ENCODE peak calls at places on chromosome 16, in four cellular contexts. One of them, this sample, is unnamed. For H3K27me3, the result is how much of the 10 kb centered on the place peaks cover.

GRCh38 chr16:57632568-57632967 is 4.1 kb downstream of the ADGRG1 start:
- DNase-seq in fibroblast of lung: no peak
- DNase-seq in uterus: no peak
- DNase-seq in psoas muscle: no peak
- DNase-seq in this sample: no peak

GRCh38 chr16:2270070-2270462 is 2.1 kb upstream of the RNPS1 start:
- DNase-seq in fibroblast of lung: no peak
- DNase-seq in uterus: no peak
- DNase-seq in psoas muscle: no peak
- DNase-seq in this sample: no peak

GRCh38 chr16:49980166-49980565 is 44.9 kb upstream of the CNEP1R1 start:
- DNase-seq in fibroblast of lung: no peak
- DNase-seq in uterus: no peak
- DNase-seq in psoas muscle: no peak
- DNase-seq in this sample: no peak

GRCh38 chr16:58236231-58236690 is 38.4 kb upstream of the CSNK2A2 start:
- DNase-seq in fibroblast of lung: peak
- DNase-seq in uterus: peak
- DNase-seq in psoas muscle: peak
- DNase-seq in this sample: peak

GRCh38 chr16:55701442-55702319 is 45.9 kb downstream of the SLC6A2 start:
- DNase-seq in fibroblast of lung: peak
- DNase-seq in uterus: peak
- DNase-seq in psoas muscle: peak
- DNase-seq in this sample: peak

GRCh38 chr16:77780378-77780837 is 8.0 kb upstream of the VAT1L start:
- DNase-seq in fibroblast of lung: peak
- DNase-seq in uterus: no peak
- DNase-seq in psoas muscle: no peak
- DNase-seq in this sample: no peak

GRCh38 chr16:74740795-74741304 is 33.8 kb downstream of the FA2H start:
- DNase-seq in fibroblast of lung: peak
- DNase-seq in uterus: no peak
- DNase-seq in psoas muscle: peak
- DNase-seq in this sample: no peak

GRCh38 chr16:75566889-75567255 is 693 bp downstream of the GABARAPL2 start:
- DNase-seq in fibroblast of lung: no peak
- DNase-seq in uterus: no peak
- DNase-seq in psoas muscle: no peak
- DNase-seq in this sample: no peak

GRCh38 chr16:68564367-68564985 is 25.4 kb downstream of the ZFP90 start:
- DNase-seq in fibroblast of lung: peak
- DNase-seq in uterus: no peak
- DNase-seq in psoas muscle: no peak
- DNase-seq in this sample: no peak

GRCh38 chr16:13083687-13084086 is 182.3 kb downstream of the SHISA9 start:
- DNase-seq in fibroblast of lung: no peak
- DNase-seq in uterus: no peak
- DNase-seq in psoas muscle: no peak
- DNase-seq in this sample: no peak

GRCh38 chr16:20937736-20938135 is 37.2 kb downstream of the LYRM1 start:
- DNase-seq in fibroblast of lung: no peak
- DNase-seq in uterus: no peak
- DNase-seq in psoas muscle: no peak
- DNase-seq in this sample: no peak

GRCh38 chr16:29813644-29814562 is 1.9 kb downstream of the PRRT2 start:
- DNase-seq in fibroblast of lung: no peak
- DNase-seq in uterus: no peak
- DNase-seq in psoas muscle: no peak
- DNase-seq in this sample: no peak

GRCh38 chr16:87860553-87861299 is 8.6 kb downstream of the SLC7A5 start:
- DNase-seq in fibroblast of lung: peak
- DNase-seq in uterus: no peak
- DNase-seq in psoas muscle: peak
- DNase-seq in this sample: no peak

GRCh38 chr16:4500283-4500682 is 24.1 kb downstream of the HMOX2 start:
- DNase-seq in fibroblast of lung: peak
- DNase-seq in uterus: no peak
- DNase-seq in psoas muscle: peak
- DNase-seq in this sample: no peak

GRCh38 chr16:81866820-81867440 is 87.8 kb downstream of the PLCG2 start:
- DNase-seq in fibroblast of lung: no peak
- DNase-seq in uterus: no peak
- DNase-seq in psoas muscle: peak
- DNase-seq in this sample: peak

GRCh38 chr16:5031601-5032000 is 2.1 kb downstream of the NAGPA start:
- DNase-seq in fibroblast of lung: no peak
- DNase-seq in uterus: no peak
- DNase-seq in psoas muscle: no peak
- DNase-seq in this sample: no peak

GRCh38 chr16:57039148-57039812 is 49.9 kb downstream of the NLRC5 start:
- DNase-seq in fibroblast of lung: peak
- DNase-seq in uterus: no peak
- DNase-seq in psoas muscle: no peak
- DNase-seq in this sample: no peak

GRCh38 chr16:1112506-1113184 is 16.6 kb upstream of the C1QTNF8 start:
- DNase-seq in fibroblast of lung: no peak
- DNase-seq in uterus: no peak
- DNase-seq in psoas muscle: no peak
- DNase-seq in this sample: no peak

GRCh38 chr16:3577302-3577752 is at the start of gene NLRC3:
- DNase-seq in fibroblast of lung: no peak
- DNase-seq in uterus: no peak
- DNase-seq in psoas muscle: no peak
- DNase-seq in this sample: no peak

GRCh38 chr16:8855051-8855786 is 13.6 kb downstream of the CARHSP1 start:
- DNase-seq in fibroblast of lung: no peak
- DNase-seq in uterus: no peak
- DNase-seq in psoas muscle: no peak
- DNase-seq in this sample: no peak

GRCh38 chr16:4115209-4115940 is 867 bp downstream of the ADCY9 start:
- DNase-seq in fibroblast of lung: peak
- DNase-seq in uterus: peak
- DNase-seq in psoas muscle: peak
- DNase-seq in this sample: no peak

GRCh38 chr16:4506450-4506849 is 30.3 kb downstream of the HMOX2 start:
- DNase-seq in fibroblast of lung: peak
- DNase-seq in uterus: peak
- DNase-seq in psoas muscle: no peak
- DNase-seq in this sample: no peak

GRCh38 chr16:81350306-81350615 is 35.5 kb downstream of the GAN start:
- DNase-seq in fibroblast of lung: peak
- DNase-seq in uterus: no peak
- DNase-seq in psoas muscle: no peak
- DNase-seq in this sample: no peak

GRCh38 chr16:9089660-9090059 is 1.8 kb upstream of the HAPSTR1 start:
- DNase-seq in fibroblast of lung: no peak
- DNase-seq in uterus: no peak
- DNase-seq in psoas muscle: no peak
- DNase-seq in this sample: no peak

GRCh38 chr16:47972246-47972985 is 183.4 kb downstream of the ABCC12 start:
- DNase-seq in fibroblast of lung: no peak
- DNase-seq in uterus: no peak
- DNase-seq in psoas muscle: no peak
- DNase-seq in this sample: no peak

GRCh38 chr16:80852261-80852872 is 48.0 kb upstream of the CDYL2 start:
- DNase-seq in fibroblast of lung: peak
- DNase-seq in uterus: no peak
- DNase-seq in psoas muscle: no peak
- DNase-seq in this sample: no peak

GRCh38 chr16:86789621-86790051 is 211.3 kb downstream of the FOXL1 start:
- DNase-seq in fibroblast of lung: no peak
- DNase-seq in uterus: no peak
- DNase-seq in psoas muscle: no peak
- DNase-seq in this sample: no peak
- TF ChIP-seq CTCF in fibroblast of lung: no peak
- TF ChIP-seq CTCF in uterus: no peak
- TF ChIP-seq CTCF in psoas muscle: no peak
- TF ChIP-seq CTCF in this sample: no peak

GRCh38 chr16:84268661-84269060 is 26.0 kb upstream of the WFDC1 start:
- DNase-seq in fibroblast of lung: no peak
- DNase-seq in uterus: no peak
- DNase-seq in psoas muscle: no peak
- DNase-seq in this sample: no peak
- H3K27me3 ChIP-seq in fibroblast of lung: under half
- H3K27me3 ChIP-seq in uterus: under half
- H3K27me3 ChIP-seq in psoas muscle: under half
- H3K27me3 ChIP-seq in this sample: under half

GRCh38 chr16:70482624-70483023 is 28.2 kb downstream of the FCSK start:
- DNase-seq in fibroblast of lung: no peak
- DNase-seq in uterus: no peak
- DNase-seq in psoas muscle: no peak
- DNase-seq in this sample: no peak
- H3K27ac ChIP-seq in fibroblast of lung: no peak
- H3K27ac ChIP-seq in uterus: no peak
- H3K27ac ChIP-seq in psoas muscle: no peak
- H3K27ac ChIP-seq in this sample: no peak

GRCh38 chr16:88924834-88925539 is 52.0 kb downstream of the CBFA2T3 start:
- DNase-seq in fibroblast of lung: peak
- DNase-seq in uterus: peak
- DNase-seq in psoas muscle: peak
- DNase-seq in this sample: peak
- TF ChIP-seq CTCF in fibroblast of lung: peak
- TF ChIP-seq CTCF in uterus: no peak
- TF ChIP-seq CTCF in psoas muscle: peak
- TF ChIP-seq CTCF in this sample: no peak

This sample was measured in right atrium auricular region.